ENCODE peak calls at places on chromosomes 1 and 21, in eight cellular contexts. B is Ammon's horn; F is effector CD4-positive, alpha-beta T cell; C is kidney glomerular epithelial cell; U is skeletal muscle cell; G is stimulated activated CD4-positive, alpha-beta T cell treated with anti-CD3 and anti-CD28 coated beads, Interleukin-4, amount 100 ng/mL, for 48 hours; L is MM.1S; X is KBM-7. O is an unnamed sample.

GRCh38 chr1:211928222-211928856 is 97.8 kb upstream of the LPGAT1 start:
- DNase-seq in B (no peak), F (no peak), C (no peak), U (no peak), G (no peak), L (no peak), X (peak; percentile 26), O (no peak)

GRCh38 chr1:112798293-112798692 is 83.2 kb upstream of the PPM1J start:
- DNase-seq in B (no peak), F (no peak), C (no peak), U (no peak), G (no peak), L (no peak), X (no peak), O (no peak)

GRCh38 chr1:229070168-229070567 is 200.7 kb upstream of the RAB4A start:
- DNase-seq in B (peak; percentile 84), F (no peak), C (no peak), U (no peak), G (no peak), L (no peak), X (no peak), O (no peak)

GRCh38 chr1:236348071-236348470 is 46.0 kb upstream of the EDARADD start:
- DNase-seq in B (no peak), F (no peak), C (no peak), U (no peak), G (no peak), L (no peak), X (no peak), O (no peak)

GRCh38 chr1:187959062-187959461 is 1130.3 kb downstream of the PLA2G4A start:
- DNase-seq in B (no peak), F (no peak), C (no peak), U (no peak), G (no peak), L (no peak), X (no peak), O (no peak)

GRCh38 chr1:245987577-245987976 is 519.5 kb downstream of the SMYD3 start:
- DNase-seq in B (no peak), F (no peak), C (no peak), U (no peak), G (no peak), L (no peak), X (no peak), O (no peak)

GRCh38 chr21:27649323-27649722 is 682.4 kb upstream of the ADAMTS5 start:
- DNase-seq in B (no peak), F (no peak), C (no peak), U (peak; percentile 94), G (no peak), L (no peak), X (no peak), O (no peak)

GRCh38 chr1:168613689-168614655 is 37.6 kb downstream of the XCL1 start:
- DNase-seq in B (no peak), F (no peak), C (no peak), U (peak; percentile 41), G (no peak), L (no peak), X (no peak), O (peak; percentile 40)

GRCh38 chr1:31588751-31589515 is 12.6 kb downstream of the TINAGL1 start:
- DNase-seq in B (no peak), F (no peak), C (no peak), U (no peak), G (no peak), L (no peak), X (no peak), O (peak; percentile 51)

GRCh38 chr1:50417946-50418599 is 5.2 kb downstream of the DMRTA2 start:
- DNase-seq in B (no peak), F (no peak), C (no peak), U (no peak), G (no peak), L (no peak), X (no peak), O (peak; percentile 56)

GRCh38 chr1:204453141-204453772 is 41.3 kb downstream of the PIK3C2B start:
- DNase-seq in B (no peak), F (peak; percentile 69), C (no peak), U (no peak), G (peak; percentile 49), L (peak; percentile 71), X (peak; percentile 9), O (no peak)

GRCh38 chr1:116853680-116854191 is 56.0 kb upstream of the PTGFRN start:
- DNase-seq in B (no peak), F (no peak), C (peak; percentile 85), U (peak; percentile 88), G (no peak), L (peak; percentile 31), X (peak; percentile 60), O (peak; percentile 30)

GRCh38 chr21:37375866-37376574 is 9.4 kb downstream of the DYRK1A start:
- DNase-seq in B (no peak), F (no peak), C (no peak), U (no peak), G (no peak), L (no peak), X (no peak), O (no peak)

GRCh38 chr21:17931080-17931479 is 111.9 kb upstream of the C21orf91 start:
- DNase-seq in B (no peak), F (no peak), C (no peak), U (no peak), G (no peak), L (peak; percentile 36), X (peak; percentile 12), O (no peak)

GRCh38 chr1:67372136-67372535 is 58.1 kb downstream of the SERBP1 start:
- DNase-seq in B (no peak), F (no peak), C (no peak), U (no peak), G (no peak), L (no peak), X (no peak), O (no peak)

GRCh38 chr1:216183427-216183826 is 239.8 kb downstream of the USH2A start:
- DNase-seq in B (peak; percentile 37), F (no peak), C (peak; percentile 25), U (no peak), G (no peak), L (no peak), X (no peak), O (no peak)

GRCh38 chr1:61638296-61638695 is 86.6 kb downstream of the TM2D1 start:
- DNase-seq in B (no peak), F (no peak), C (no peak), U (peak; percentile 91), G (no peak), L (no peak), X (no peak), O (no peak)

GRCh38 chr1:198253668-198254067 is 96.9 kb downstream of the NEK7 start:
- DNase-seq in B (no peak), F (no peak), C (peak; percentile 38), U (peak; percentile 24), G (no peak), L (peak; percentile 42), X (peak; percentile 45), O (peak; percentile 23)

GRCh38 chr1:37741130-37741529 is 23.8 kb downstream of the EPHA10 start:
- DNase-seq in B (no peak), F (no peak), C (no peak), U (peak; percentile 15), G (no peak), L (no peak), X (no peak), O (no peak)

GRCh38 chr1:10727703-10728348 is 68.6 kb downstream of the CASZ1 start:
- DNase-seq in B (no peak), F (no peak), C (no peak), U (no peak), G (no peak), L (no peak), X (no peak), O (no peak)

GRCh38 chr1:15185617-15186016 is 32.1 kb downstream of the TMEM51 start:
- DNase-seq in B (no peak), F (no peak), C (no peak), U (no peak), G (no peak), L (no peak), X (no peak), O (no peak)

O was measured in neural progenitor cell.